ENCODE peak calls at places on chromosomes 2 and 18, in six cellular contexts. E, X, V, B, K and A are unnamed samples.

GRCh38 chr2:138059967-138060635 is 95.8 kb downstream of the HNMT start:
- DNase-seq in K (no peak), X (peak), B (peak), E (peak), V (peak), A (no peak)

GRCh38 chr2:121254748-121255147 is 30.3 kb downstream of the TFCP2L1 start:
- DNase-seq in E (no peak), B (no peak), K (peak), X (no peak), V (no peak), A (no peak)

GRCh38 chr2:197191177-197191947 is 119.2 kb downstream of the ANKRD44 start:
- DNase-seq in K (no peak), E (peak), V (no peak), B (peak), X (no peak), A (no peak)

GRCh38 chr2:38554973-38555595 is 47.6 kb downstream of the HNRNPLL start:
- DNase-seq in E (peak), K (no peak), X (no peak), V (no peak), B (peak), A (no peak)

GRCh38 chr2:18896106-18896505 is 306.7 kb upstream of the NT5C1B start:
- DNase-seq in V (no peak), X (no peak), B (no peak), E (peak), K (no peak), A (no peak)

GRCh38 chr2:12819098-12819465 is 102.3 kb downstream of the TRIB2 start:
- DNase-seq in E (peak), V (peak), B (no peak), K (peak), X (peak), A (no peak)

GRCh38 chr2:134491796-134492441 is 226.9 kb downstream of the TMEM163 start:
- DNase-seq in V (no peak), K (no peak), X (peak), B (no peak), E (no peak), A (no peak)

GRCh38 chr2:72011356-72011661 is 136.4 kb downstream of the CYP26B1 start:
- DNase-seq in K (no peak), E (no peak), X (no peak), B (no peak), V (no peak), A (no peak)

GRCh38 chr18:78979058-78979680 is 449 bp upstream of the SALL3 start:
- DNase-seq in E (no peak), K (no peak), X (no peak), B (no peak), V (no peak), A (no peak)

GRCh38 chr2:240595381-240596079 is 9.0 kb downstream of the CAPN10 start:
- DNase-seq in B (peak), X (no peak), V (peak), E (no peak), K (peak), A (peak)

GRCh38 chr2:172704072-172704936 is 31.3 kb upstream of the RAPGEF4 start:
- DNase-seq in V (no peak), X (no peak), E (peak), B (peak), K (no peak), A (no peak)

GRCh38 chr2:197028230-197028629 is 101.7 kb upstream of the PGAP1 start:
- DNase-seq in K (no peak), X (no peak), B (no peak), V (no peak), E (peak), A (no peak)

GRCh38 chr2:241242306-241242705 is 53.8 kb downstream of the ANO7 start:
- DNase-seq in E (no peak), B (no peak), X (no peak), V (no peak), K (no peak), A (no peak)

GRCh38 chr2:38504169-38504568 is 98.6 kb downstream of the HNRNPLL start:
- DNase-seq in B (no peak), E (no peak), X (no peak), V (no peak), K (no peak), A (no peak)

GRCh38 chr2:207423886-207424285 is 105.9 kb upstream of the CREB1 start:
- DNase-seq in V (no peak), X (no peak), E (peak), B (peak), K (no peak), A (peak)

GRCh38 chr2:191927991-191928390 is 81.1 kb upstream of the CAVIN2 start:
- DNase-seq in K (no peak), B (no peak), E (peak), X (no peak), V (no peak), A (no peak)

GRCh38 chr2:146123714-146124113 is 1603.8 kb upstream of the ZEB2 start:
- DNase-seq in B (no peak), E (peak), K (no peak), V (no peak), X (no peak), A (no peak)

GRCh38 chr2:32061973-32062861 is 1.1 kb upstream of the SPAST start:
- DNase-seq in K (peak), V (peak), B (peak), X (peak), E (peak), A (no peak)

GRCh38 chr18:75497576-75497975 is 70.1 kb upstream of the SMIM21 start:
- DNase-seq in B (no peak), K (no peak), X (no peak), E (peak), V (no peak), A (no peak)

GRCh38 chr2:11532434-11533055 is 1.3 kb upstream of the GREB1 start:
- DNase-seq in X (no peak), B (no peak), K (no peak), V (peak), E (peak), A (no peak)

GRCh38 chr2:152466041-152466440 is 131.1 kb downstream of the FMNL2 start:
- DNase-seq in E (peak), X (peak), V (peak), K (no peak), B (peak), A (no peak)

GRCh38 chr18:55300469-55301195 is 287.4 kb downstream of the TCF4 start:
- DNase-seq in B (peak), K (no peak), V (no peak), E (peak), X (no peak), A (no peak)

GRCh38 chr2:44955593-44956449 is 14.3 kb downstream of the SIX3 start:
- DNase-seq in X (peak), K (peak), B (peak), V (peak), E (peak), A (peak)

GRCh38 chr2:179990676-179991317 is 16.3 kb downstream of the CWC22 start:
- DNase-seq in K (no peak), E (no peak), X (no peak), V (no peak), B (no peak), A (no peak)

GRCh38 chr2:164091673-164092072 is 355.9 kb upstream of the FIGN start:
- DNase-seq in E (no peak), V (no peak), X (no peak), K (no peak), B (no peak), A (no peak)

GRCh38 chr18:13222371-13223281 is 4.1 kb downstream of the LDLRAD4 start:
- DNase-seq in K (peak), V (peak), X (peak), B (no peak), E (peak), A (no peak)

GRCh38 chr18:3595282-3596273 is 145.6 kb downstream of the TGIF1 start:
- DNase-seq in V (peak), E (peak), X (no peak), K (peak), B (peak), A (no peak)

GRCh38 chr2:216108310-216108966 is 710 bp upstream of the XRCC5 start:
- DNase-seq in K (no peak), V (no peak), E (no peak), X (no peak), B (peak), A (no peak)

GRCh38 chr18:58496231-58496630 is 132.7 kb downstream of the ALPK2 start:
- DNase-seq in B (no peak), V (no peak), X (no peak), K (no peak), E (no peak), A (no peak)

GRCh38 chr2:64644240-64645013 is 9.3 kb downstream of the SERTAD2 start:
- DNase-seq in E (peak), K (peak), B (peak), X (peak), V (peak), A (peak)

GRCh38 chr2:64807417-64807816 is 153.7 kb upstream of the SERTAD2 start:
- DNase-seq in B (peak), E (peak), V (no peak), K (no peak), X (no peak), A (no peak)

GRCh38 chr18:43671431-43671830 is 394.1 kb upstream of the SYT4 start:
- DNase-seq in B (no peak), V (no peak), K (no peak), X (no peak), E (peak), A (no peak)

GRCh38 chr2:143514413-143514812 is 385.2 kb downstream of the ARHGAP15 start:
- DNase-seq in K (no peak), B (no peak), E (peak), V (no peak), X (no peak), A (no peak)

GRCh38 chr2:181957668-181958067 is 28.0 kb upstream of the PPP1R1C start:
- DNase-seq in B (no peak), X (no peak), K (no peak), V (no peak), E (no peak), A (no peak)

GRCh38 chr18:77065221-77065981 is 67.2 kb downstream of the MBP start:
- DNase-seq in X (peak), E (peak), V (peak), B (no peak), K (no peak), A (no peak)

GRCh38 chr18:31555971-31556747 is 35.5 kb upstream of the TTR start:
- DNase-seq in V (peak), K (no peak), X (no peak), B (peak), E (peak), A (no peak)

GRCh38 chr2:45237850-45238542 is 228.7 kb upstream of the SIX2 start:
- DNase-seq in V (no peak), B (no peak), E (peak), X (no peak), K (no peak), A (no peak)

GRCh38 chr2:94873362-94874276 is 2.4 kb downstream of the TEKT4 start:
- DNase-seq in V (no peak), K (no peak), B (no peak), E (no peak), X (no peak), A (no peak)

GRCh38 chr18:23503038-23503966 is at the start of gene RMC1:
- DNase-seq in E (peak), B (peak), V (peak), X (peak), K (peak), A (peak)
- TF ChIP-seq POLR2A in E (peak), B (peak), V (peak), X (peak), K (peak), A (peak)

GRCh38 chr18:7568426-7568825 is 1.3 kb downstream of the PTPRM start:
- DNase-seq in E (peak), B (no peak), K (peak), X (peak), V (peak), A (no peak)

GRCh38 chr18:7565677-7566076 is 1.4 kb upstream of the PTPRM start:
- DNase-seq in V (no peak), K (no peak), X (no peak), E (no peak), B (no peak), A (no peak)

GRCh38 chr18:7566244-7566586 is 901 bp upstream of the PTPRM start:
- DNase-seq in B (no peak), V (no peak), E (no peak), X (no peak), K (no peak), A (no peak)

GRCh38 chr18:7567487-7568425 is 640 bp downstream of the PTPRM start:
- DNase-seq in X (peak), K (peak), V (peak), E (peak), B (no peak), A (peak)

DNA sequence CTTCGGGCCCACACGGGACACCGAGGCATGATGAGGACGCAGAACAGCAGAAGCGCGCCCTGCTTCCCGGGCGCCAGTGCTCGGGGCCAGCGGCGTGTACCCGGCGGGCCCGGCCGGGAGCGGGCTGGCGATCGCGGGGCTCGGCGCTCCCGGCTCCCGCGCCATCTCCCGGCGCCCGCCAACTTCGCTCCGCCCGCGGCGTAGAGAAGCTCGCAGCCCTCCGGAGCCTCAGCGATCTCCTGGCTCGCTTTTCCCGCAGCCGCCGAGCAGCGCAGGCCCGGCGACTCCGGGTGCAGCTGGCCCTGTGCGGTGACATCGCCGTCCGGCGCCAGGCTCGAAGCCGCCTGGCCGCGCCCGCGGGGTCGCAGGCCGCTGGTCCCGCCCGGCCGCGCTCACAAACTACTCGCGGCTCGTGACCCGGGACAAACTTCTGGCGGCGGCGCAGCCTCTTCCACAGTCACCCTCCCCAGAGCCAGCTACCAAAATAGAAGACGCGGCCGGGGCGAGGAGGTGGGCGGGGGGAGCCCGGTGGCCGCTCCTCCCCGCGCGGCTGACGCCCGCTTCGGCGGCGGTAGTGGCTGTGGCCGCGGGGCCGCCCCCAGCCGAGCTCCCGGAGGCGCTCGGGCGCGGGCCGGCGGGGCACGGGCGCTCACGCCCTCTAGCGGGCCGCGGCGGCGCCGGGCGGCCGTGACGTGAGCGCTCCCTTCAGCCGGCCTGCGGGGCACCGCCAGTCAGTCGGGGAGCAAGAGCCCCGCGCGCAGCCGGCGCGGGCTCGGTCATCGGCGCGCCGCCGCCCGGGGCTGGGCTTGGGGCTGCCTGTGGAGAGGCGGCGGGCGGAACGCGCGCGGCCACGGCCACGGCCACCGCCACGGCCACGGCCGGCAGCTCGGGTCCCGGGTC is at the start of gene PTPRM:
- DNase-seq in K (peak), E (peak), V (peak), X (peak), B (peak), A (peak)
- TF ChIP-seq POLR2A in K (no peak), E (peak), V (peak), X (peak), B (no peak), A (no peak)

DNA sequence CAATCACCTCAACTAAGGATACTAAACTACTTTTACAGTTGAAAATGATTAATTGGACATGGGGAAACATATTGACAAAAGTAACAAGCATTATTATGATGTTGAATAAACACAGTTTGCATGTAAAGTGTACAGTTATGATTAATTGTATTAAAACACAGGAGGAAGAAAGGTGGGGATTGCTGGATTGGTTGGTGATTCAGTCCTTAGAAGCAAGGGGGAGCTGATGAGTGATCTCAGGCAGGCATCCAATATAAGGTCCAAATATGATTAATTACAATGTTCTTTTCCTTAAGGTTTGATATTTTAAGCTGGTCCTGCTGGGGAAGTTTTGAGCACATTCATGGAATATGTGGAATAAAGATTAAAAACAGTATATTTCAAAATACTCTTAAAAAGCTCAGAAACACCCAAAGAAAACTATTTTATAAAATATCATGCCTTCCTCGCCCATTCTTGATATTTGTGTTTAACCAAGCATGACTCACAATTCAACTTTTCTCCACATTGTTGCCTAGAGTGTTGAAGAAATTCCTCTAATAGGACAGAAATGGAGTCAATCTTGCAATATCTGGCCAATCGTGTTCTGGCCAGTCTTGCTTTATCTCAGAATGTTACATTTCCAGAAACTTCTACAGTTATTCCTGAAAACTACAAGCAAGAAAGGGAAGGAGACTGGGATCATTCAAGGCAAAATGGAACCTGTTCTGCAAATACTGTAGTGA is 268.2 kb downstream of the RPIA start:
- DNase-seq in B (peak), V (no peak), K (no peak), X (no peak), E (peak), A (no peak)
- TF ChIP-seq POLR2A in B (no peak), V (no peak), K (no peak), X (no peak), E (no peak), A (no peak)

GRCh38 chr2:48934807-48935206 is 179.3 kb upstream of the LHCGR start:
- DNase-seq in K (no peak), X (no peak), V (no peak), B (no peak), E (no peak), A (no peak)

GRCh38 chr2:48927355-48927754 is 171.8 kb upstream of the LHCGR start:
- DNase-seq in B (no peak), X (no peak), E (no peak), V (no peak), K (no peak), A (no peak)

GRCh38 chr2:48933824-48934223 is 178.3 kb upstream of the LHCGR start:
- DNase-seq in B (no peak), K (no peak), X (no peak), V (no peak), E (no peak), A (no peak)

GRCh38 chr2:48932667-48933066 is 177.1 kb upstream of the LHCGR start:
- DNase-seq in V (no peak), K (no peak), E (no peak), B (no peak), X (no peak), A (no peak)
- TF ChIP-seq POLR2A in V (no peak), K (no peak), E (no peak), B (no peak), X (no peak), A (no peak)

DNA sequence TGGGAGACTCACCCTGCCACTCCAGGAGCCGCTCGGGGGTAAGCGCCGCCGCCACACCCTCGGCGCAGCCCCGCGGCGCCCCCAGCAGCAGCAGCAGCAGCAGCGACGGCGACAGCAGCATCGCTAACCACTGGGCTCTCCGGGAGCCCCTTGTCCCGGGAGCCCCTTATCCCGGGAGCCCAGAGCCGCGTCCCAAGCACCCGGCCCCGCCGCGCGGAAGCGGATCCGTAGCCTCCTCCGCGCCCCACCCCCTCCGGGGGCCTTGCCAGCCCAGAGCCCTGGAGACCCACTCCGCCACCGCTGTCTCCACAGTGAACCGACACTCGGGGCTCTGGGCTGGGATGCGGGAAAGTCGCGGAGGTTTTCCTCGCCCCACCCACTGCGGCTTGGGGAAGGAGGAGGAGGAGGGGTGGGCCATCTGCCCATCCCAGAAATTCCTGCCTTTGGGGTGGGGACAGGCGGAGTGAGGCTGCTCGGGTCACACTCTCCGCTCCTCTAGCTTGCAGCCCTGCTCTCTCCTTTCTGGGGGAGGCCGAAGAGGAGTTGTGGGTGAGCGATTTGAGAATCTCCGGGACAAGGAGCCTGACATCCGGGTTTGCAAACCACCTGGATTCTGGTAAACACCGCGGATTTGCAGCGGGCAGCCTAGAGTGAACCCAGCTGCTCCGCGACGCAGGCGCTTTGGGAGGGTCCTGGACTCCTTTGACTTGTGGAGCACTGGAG is at the start of gene PLA2R1:
- DNase-seq in V (peak), E (peak), X (peak), K (peak), B (no peak), A (peak)
- TF ChIP-seq POLR2A in V (no peak), E (no peak), X (no peak), K (no peak), B (no peak), A (no peak)

DNA sequence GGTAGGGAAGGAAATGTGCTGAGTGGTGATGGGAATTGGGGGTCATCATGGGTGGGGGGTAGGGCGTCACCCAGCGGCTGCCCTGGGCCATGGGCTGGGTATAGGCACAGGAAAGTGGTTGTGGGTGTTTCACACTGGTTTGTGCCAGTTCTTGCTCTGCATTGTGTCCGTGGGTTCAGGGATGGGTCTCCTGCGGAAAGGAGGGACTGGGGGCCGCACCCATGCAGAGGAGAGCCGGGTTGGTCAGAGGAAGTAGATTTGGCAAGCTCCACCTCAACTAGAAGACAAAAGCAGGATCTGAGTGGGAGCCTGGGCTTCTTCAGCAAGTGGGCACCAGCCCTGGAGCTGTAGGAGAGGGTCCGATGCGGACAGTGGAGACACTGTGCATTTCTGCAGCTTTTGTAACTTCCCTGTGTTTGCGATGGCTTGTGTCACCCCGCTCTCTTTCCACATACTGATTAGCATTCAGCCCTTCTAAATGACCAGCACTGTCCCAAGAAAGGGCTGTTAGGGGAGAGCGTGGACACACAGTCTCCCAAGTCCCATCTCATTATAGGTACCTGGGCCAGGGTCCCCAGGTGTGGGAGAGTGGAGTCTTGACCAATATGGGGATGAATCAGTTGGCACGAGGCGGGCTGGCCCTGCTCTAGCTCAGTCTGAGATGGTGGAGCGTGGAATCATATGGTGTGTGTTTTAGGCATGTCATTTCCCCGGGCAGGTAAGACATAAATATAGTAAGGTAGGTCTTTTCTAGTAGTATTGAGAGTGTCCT is 67.2 kb downstream of the LRRFIP1 start:
- DNase-seq in E (no peak), K (peak), X (no peak), V (peak), B (no peak), A (no peak)
- TF ChIP-seq POLR2A in E (no peak), K (no peak), X (no peak), V (no peak), B (no peak), A (no peak)